ENCODE peak calls at places on chromosomes 2 and 18, in four cellular contexts. Y is mammary epithelial cell, X is neural progenitor cell, Z is GM12878. E is an unnamed sample.

GRCh38 chr2:232352511-232353091 is 25.9 kb upstream of the ALPP start:
- DNase-seq in Y (no peak), X (no peak), Z (no peak), E (no peak)

GRCh38 chr2:11930211-11930761 is 183.9 kb downstream of the LPIN1 start:
- DNase-seq in Y (no peak), X (no peak), Z (no peak), E (peak)

GRCh38 chr2:152646775-152647174 is 70.5 kb downstream of the PRPF40A start:
- DNase-seq in Y (peak), X (no peak), Z (no peak), E (no peak)

GRCh38 chr2:74080346-74080745 is 67.4 kb downstream of the BOLA3 start:
- DNase-seq in Y (no peak), X (no peak), Z (no peak), E (no peak)

GRCh38 chr2:24313744-24314632 is 46.3 kb downstream of the ITSN2 start:
- DNase-seq in Y (peak), X (no peak), Z (no peak), E (no peak)

GRCh38 chr2:136310797-136311558 is 193.0 kb upstream of the CXCR4 start:
- DNase-seq in Y (no peak), X (no peak), Z (no peak), E (no peak)

GRCh38 chr2:95292623-95293260 is 4.4 kb upstream of the KCNIP3 start:
- DNase-seq in Y (peak), X (no peak), Z (no peak), E (no peak)

GRCh38 chr2:99635710-99636431 is 146.1 kb upstream of the REV1 start:
- DNase-seq in Y (no peak), X (no peak), Z (no peak), E (no peak)

GRCh38 chr2:190382851-190383250 is 25.3 kb upstream of the MFSD6 start:
- DNase-seq in Y (peak), X (peak), Z (peak), E (peak)

GRCh38 chr2:184577056-184577455 is 21.3 kb upstream of the ZNF804A start:
- DNase-seq in Y (no peak), X (no peak), Z (no peak), E (no peak)

GRCh38 chr18:49591775-49592174 is 29.9 kb downstream of the LIPG start:
- DNase-seq in Y (no peak), X (no peak), Z (no peak), E (no peak)

GRCh38 chr2:158997037-158997785 is 28.8 kb downstream of the TANC1 start:
- DNase-seq in Y (no peak), X (no peak), Z (no peak), E (no peak)

DNA sequence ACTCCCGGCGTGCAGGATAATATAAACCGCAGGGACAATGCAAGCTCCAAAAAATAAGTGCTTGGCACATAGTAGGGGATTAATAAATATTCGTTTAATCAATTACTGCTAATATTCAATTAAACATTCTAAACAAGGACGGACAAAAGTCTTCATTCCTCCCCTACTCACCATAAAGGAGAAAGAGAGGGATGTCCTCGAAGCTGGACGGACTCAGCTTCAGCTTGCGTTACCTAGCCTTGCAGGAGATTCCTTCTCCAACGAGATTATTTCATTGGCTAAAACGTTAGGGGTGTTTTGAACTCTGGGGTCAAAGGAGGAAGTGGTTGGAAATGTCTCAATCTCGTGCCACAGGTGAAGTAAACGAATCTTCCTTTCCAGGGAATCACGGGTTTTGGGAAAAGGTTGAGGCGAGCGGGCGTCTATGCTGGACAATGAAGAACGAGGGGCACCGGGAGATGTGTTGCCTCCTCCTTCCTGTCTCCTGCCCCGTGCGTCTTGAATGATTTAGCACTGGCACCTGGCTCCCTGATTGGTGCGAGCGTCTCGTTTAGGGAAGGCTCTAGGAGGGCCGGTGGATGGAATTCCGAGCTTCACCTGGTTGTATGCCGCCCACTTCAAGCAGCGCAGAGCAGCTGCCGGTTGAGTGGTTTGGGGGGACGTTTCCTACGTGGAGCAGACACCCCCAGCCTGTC is 2.0 kb upstream of the GAD1 start:
- DNase-seq in Y (no peak), X (peak), Z (no peak), E (no peak)
- TF ChIP-seq EZH2 in Y (no peak), X (peak), Z (no peak), E (no peak)

GRCh38 chr2:109128048-109128465 is 948 bp upstream of the SH3RF3 start:
- DNase-seq in Y (peak), X (peak), Z (no peak), E (peak)

GRCh38 chr2:109130726-109130995 is 1.7 kb downstream of the SH3RF3 start:
- DNase-seq in Y (no peak), X (no peak), Z (no peak), E (no peak)

GRCh38 chr2:109128466-109129355 is at the start of gene SH3RF3:
- DNase-seq in Y (peak), X (peak), Z (no peak), E (no peak)

GRCh38 chr2:109129921-109130725 is 1.1 kb downstream of the SH3RF3 start:
- DNase-seq in Y (no peak), X (peak), Z (no peak), E (no peak)

GRCh38 chr2:109129356-109129920 is 433 bp downstream of the SH3RF3 start:
- DNase-seq in Y (peak), X (peak), Z (no peak), E (no peak)
- H3K9ac ChIP-seq in Y (no peak), X (no peak), Z (no peak), E (no peak)

GRCh38 chr2:168538133-168538532 is 82.1 kb downstream of the CERS6 start:
- DNase-seq in Y (no peak), X (no peak), Z (no peak), E (no peak)
- H3K27ac ChIP-seq in Y (peak), X (no peak), Z (no peak), E (no peak)

GRCh38 chr18:57426187-57426586 is 9.0 kb upstream of the ONECUT2 start:
- DNase-seq in Y (no peak), X (no peak), Z (no peak), E (no peak)

GRCh38 chr18:57430166-57430958 is 4.8 kb upstream of the ONECUT2 start:
- DNase-seq in Y (no peak), X (peak), Z (no peak), E (no peak)

GRCh38 chr18:57429607-57430165 is 5.5 kb upstream of the ONECUT2 start:
- DNase-seq in Y (no peak), X (peak), Z (no peak), E (no peak)

GRCh38 chr18:57427429-57428181 is 7.6 kb upstream of the ONECUT2 start:
- DNase-seq in Y (no peak), X (peak), Z (no peak), E (no peak)

GRCh38 chr18:57428221-57429150 is 6.7 kb upstream of the ONECUT2 start:
- DNase-seq in Y (no peak), X (peak), Z (no peak), E (no peak)
- TF ChIP-seq EZH2 in Y (peak), X (peak), Z (no peak), E (no peak)

GRCh38 chr2:38146917-38147307 is 71.0 kb upstream of the CYP1B1 start:
- DNase-seq in Y (peak), X (no peak), Z (peak), E (no peak)
- H3K9ac ChIP-seq in Y (peak), X (no peak), Z (peak), E (no peak)

GRCh38 chr2:6846967-6847695 is 18.6 kb downstream of the CMPK2 start:
- DNase-seq in Y (no peak), X (no peak), Z (no peak), E (no peak)
- H3K27ac ChIP-seq in Y (no peak), X (no peak), Z (no peak), E (no peak)

DNA sequence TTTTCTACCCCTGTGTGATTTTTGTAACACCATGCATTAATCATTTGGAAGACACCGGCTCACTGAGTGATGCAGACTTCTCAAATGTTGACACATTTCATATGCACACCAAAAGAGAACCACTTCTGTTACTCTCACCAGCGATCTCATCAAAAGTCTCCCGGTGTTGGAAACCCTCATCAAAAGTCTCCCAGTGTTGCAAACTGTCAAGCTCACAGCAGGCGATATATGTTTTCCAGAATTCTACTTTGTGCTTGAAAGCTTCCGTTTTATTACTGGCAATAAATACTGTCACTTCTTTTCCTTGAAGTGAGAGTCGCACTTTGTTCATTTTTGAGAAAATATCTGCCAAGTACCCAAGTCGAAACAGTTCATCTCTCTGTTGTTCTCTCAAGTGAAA is 20.4 kb downstream of the MLPH start:
- DNase-seq in Y (no peak), X (no peak), Z (no peak), E (peak)
- TF ChIP-seq EZH2 in Y (no peak), X (no peak), Z (no peak), E (no peak)

GRCh38 chr2:26144031-26144430 is 28.9 kb upstream of the GAREM2 start:
- DNase-seq in Y (no peak), X (no peak), Z (no peak), E (no peak)

GRCh38 chr2:26148501-26148900 is 24.4 kb upstream of the GAREM2 start:
- DNase-seq in Y (no peak), X (peak), Z (no peak), E (no peak)

GRCh38 chr2:26141145-26141769 is 31.6 kb upstream of the GAREM2 start:
- DNase-seq in Y (no peak), X (no peak), Z (no peak), E (no peak)

GRCh38 chr2:26150243-26150642 is 22.6 kb upstream of the GAREM2 start:
- DNase-seq in Y (no peak), X (no peak), Z (no peak), E (no peak)

GRCh38 chr2:26144953-26145680 is 27.8 kb upstream of the GAREM2 start:
- DNase-seq in Y (peak), X (peak), Z (peak), E (peak)
- H3K9ac ChIP-seq in Y (no peak), X (no peak), Z (no peak), E (no peak)

DNA sequence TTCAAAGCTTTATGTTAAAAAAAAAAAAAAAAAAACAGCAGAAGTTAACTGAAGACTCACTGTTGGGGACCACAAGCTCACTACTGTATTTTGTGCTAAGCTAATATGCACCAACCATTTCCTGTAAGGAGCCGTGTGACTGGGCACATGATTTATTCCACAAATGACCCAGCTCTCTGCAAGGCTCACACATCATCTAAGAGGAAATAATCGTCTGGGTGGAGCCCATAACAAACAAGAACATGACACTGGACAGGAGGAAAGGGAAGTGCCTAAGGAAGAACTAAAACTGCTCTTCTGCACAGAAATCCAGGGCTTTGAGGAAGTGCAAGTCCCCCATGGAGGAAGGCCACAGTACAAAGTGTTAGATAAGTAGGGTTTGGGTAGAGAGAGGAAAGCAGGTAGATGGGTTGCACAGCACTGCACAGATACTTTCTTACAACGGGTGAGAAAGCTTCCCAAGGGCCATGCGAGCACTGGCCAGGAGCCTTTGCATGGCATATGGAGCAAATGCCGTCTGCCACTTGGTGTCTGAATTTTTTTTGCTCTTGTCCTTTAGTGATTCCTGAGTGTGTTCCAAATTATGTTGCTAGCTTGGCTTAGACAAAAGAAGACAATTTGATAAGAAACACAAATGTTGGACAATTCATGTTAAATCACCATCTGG is 24.5 kb downstream of the NFE2L2 start:
- DNase-seq in Y (peak), X (no peak), Z (peak), E (no peak)
- H3K27ac ChIP-seq in Y (peak), X (no peak), Z (peak), E (peak)

E was measured in SK-N-MC.